ENCODE peak calls at places on chromosome 2, in five cellular contexts. One of them, this sample, is unnamed.

GRCh38 chr2:86507600-86507999 is 55.6 kb downstream of the CHMP3 start:
- DNase-seq in brain microvascular endothelial cell: no peak
- DNase-seq in GDM1: no peak
- DNase-seq in MCF 10A: no peak
- DNase-seq in smooth muscle cell of the brain vasculature: no peak
- DNase-seq in this sample: no peak

GRCh38 chr2:109098921-109099273 is 30.1 kb upstream of the SH3RF3 start:
- DNase-seq in MCF 10A: no peak
- DNase-seq in smooth muscle cell of the brain vasculature: no peak
- DNase-seq in GDM1: no peak
- DNase-seq in brain microvascular endothelial cell: no peak
- DNase-seq in this sample: no peak

GRCh38 chr2:63055510-63056308 is 5.1 kb downstream of the OTX1 start:
- DNase-seq in MCF 10A: no peak
- DNase-seq in GDM1: no peak
- DNase-seq in smooth muscle cell of the brain vasculature: no peak
- DNase-seq in brain microvascular endothelial cell: no peak
- DNase-seq in this sample: no peak

GRCh38 chr2:136375017-136375901 is 257.3 kb upstream of the CXCR4 start:
- DNase-seq in smooth muscle cell of the brain vasculature: no peak
- DNase-seq in GDM1: no peak
- DNase-seq in brain microvascular endothelial cell: no peak
- DNase-seq in MCF 10A: peak
- DNase-seq in this sample: no peak

GRCh38 chr2:107362973-107363372 is 463.7 kb upstream of the RGPD4 start:
- DNase-seq in MCF 10A: no peak
- DNase-seq in brain microvascular endothelial cell: no peak
- DNase-seq in smooth muscle cell of the brain vasculature: no peak
- DNase-seq in GDM1: no peak
- DNase-seq in this sample: no peak

GRCh38 chr2:186687774-186688173 is 6.1 kb upstream of the FAM171B start:
- DNase-seq in smooth muscle cell of the brain vasculature: no peak
- DNase-seq in GDM1: no peak
- DNase-seq in brain microvascular endothelial cell: no peak
- DNase-seq in MCF 10A: no peak
- DNase-seq in this sample: no peak

GRCh38 chr2:152694161-152694661 is 23.1 kb downstream of the PRPF40A start:
- DNase-seq in smooth muscle cell of the brain vasculature: no peak
- DNase-seq in GDM1: no peak
- DNase-seq in brain microvascular endothelial cell: peak
- DNase-seq in MCF 10A: peak
- DNase-seq in this sample: peak

GRCh38 chr2:30273574-30273929 is 42.2 kb downstream of the LBH start:
- DNase-seq in GDM1: no peak
- DNase-seq in MCF 10A: no peak
- DNase-seq in smooth muscle cell of the brain vasculature: no peak
- DNase-seq in brain microvascular endothelial cell: no peak
- DNase-seq in this sample: no peak

GRCh38 chr2:7007846-7008741 is 90.9 kb downstream of the RNF144A start:
- DNase-seq in MCF 10A: peak
- DNase-seq in GDM1: peak
- DNase-seq in brain microvascular endothelial cell: peak
- DNase-seq in smooth muscle cell of the brain vasculature: peak
- DNase-seq in this sample: no peak

GRCh38 chr2:64910972-64911433 is 78.2 kb upstream of the SLC1A4 start:
- DNase-seq in MCF 10A: no peak
- DNase-seq in brain microvascular endothelial cell: no peak
- DNase-seq in smooth muscle cell of the brain vasculature: no peak
- DNase-seq in GDM1: no peak
- DNase-seq in this sample: no peak

This sample was measured in Panc1.